ENCODE peak calls at places on chromosome 21, in nine cellular contexts. S, I, L, O, Q, U, H, Y and G are unnamed samples.

GRCh38 chr21:35791541-35792335 is 268.6 kb downstream of the SETD4 start:
- DNase-seq in Q (no peak), U (no peak), S (no peak), Y (no peak), I (no peak), O (no peak), H (no peak), L (no peak), G (no peak)

GRCh38 chr21:38766987-38767722 is 38.6 kb upstream of the ETS2 start:
- DNase-seq in U (no peak), S (no peak), Q (no peak), L (no peak), H (no peak), O (peak), I (no peak), Y (no peak), G (peak)

GRCh38 chr21:41755934-41756773 is 10.7 kb downstream of the RIPK4 start:
- DNase-seq in I (no peak), O (no peak), H (no peak), Y (no peak), S (no peak), Q (no peak), U (no peak), L (no peak), G (no peak)

GRCh38 chr21:8991968-8992621 is 1529.3 kb upstream of the TPTE start:
- DNase-seq in O (peak), H (no peak), S (no peak), I (peak), Q (no peak), U (no peak), Y (no peak), L (no peak), G (no peak)

GRCh38 chr21:18549214-18549905 is 145.8 kb upstream of the TMPRSS15 start:
- DNase-seq in U (no peak), I (no peak), S (no peak), Y (no peak), O (no peak), H (no peak), Q (peak), L (no peak), G (no peak)

GRCh38 chr21:42414066-42414465 is 10.4 kb downstream of the UBASH3A start:
- DNase-seq in U (no peak), Y (no peak), H (no peak), Q (no peak), O (no peak), I (no peak), L (no peak), S (no peak), G (peak)

GRCh38 chr21:35414511-35415139 is 365.5 kb upstream of the RUNX1 start:
- DNase-seq in L (peak), S (no peak), O (no peak), Y (no peak), U (no peak), I (no peak), Q (no peak), H (no peak), G (no peak)

GRCh38 chr21:36059823-36060158 is 535 bp downstream of the SETD4 start:
- DNase-seq in Y (peak), I (peak), Q (no peak), H (peak), O (no peak), L (no peak), S (peak), U (no peak), G (no peak)

GRCh38 chr21:39444406-39445145 is 1.0 kb downstream of the LCA5L start:
- DNase-seq in Q (peak), H (no peak), U (peak), I (no peak), Y (peak), O (peak), S (peak), L (peak), G (peak)

GRCh38 chr21:33268736-33269441 is 2.7 kb downstream of the IL10RB start:
- DNase-seq in U (no peak), H (no peak), S (no peak), Y (peak), L (no peak), O (peak), Q (no peak), I (no peak), G (peak)

GRCh38 chr21:42160950-42161225 is 58.1 kb upstream of the ABCG1 start:
- DNase-seq in Q (no peak), U (no peak), Y (no peak), S (no peak), I (no peak), L (no peak), O (no peak), H (no peak), G (peak)

GRCh38 chr21:33543505-33544129 is 779 bp downstream of the SON start:
- DNase-seq in Y (no peak), O (peak), U (no peak), Q (peak), H (peak), L (no peak), S (peak), I (no peak), G (peak)

GRCh38 chr21:14259669-14260458 is 43.9 kb downstream of the RBM11 start:
- DNase-seq in Y (no peak), H (no peak), S (peak), I (peak), U (peak), Q (peak), O (peak), L (peak), G (no peak)

GRCh38 chr21:41713495-41714281 is 53.2 kb downstream of the RIPK4 start:
- DNase-seq in L (no peak), S (no peak), H (no peak), O (no peak), U (no peak), I (no peak), Q (no peak), Y (no peak), G (no peak)

GRCh38 chr21:35349378-35350080 is 300.4 kb upstream of the RUNX1 start:
- DNase-seq in L (no peak), I (no peak), O (peak), Y (no peak), U (peak), H (no peak), Q (no peak), S (no peak), G (no peak)

GRCh38 chr21:40335689-40336088 is 468.5 kb downstream of the PCP4 start:
- DNase-seq in Q (no peak), Y (no peak), U (no peak), O (no peak), S (no peak), L (peak), H (no peak), I (no peak), G (no peak)

GRCh38 chr21:38918629-38919346 is 113.1 kb downstream of the ETS2 start:
- DNase-seq in S (no peak), O (no peak), U (no peak), Y (no peak), Q (no peak), H (no peak), L (no peak), I (no peak), G (no peak)

GRCh38 chr21:36209626-36210171 is 53.1 kb downstream of the DOP1B start:
- DNase-seq in I (peak), L (peak), S (no peak), H (no peak), Q (peak), Y (peak), O (peak), U (peak), G (peak)

GRCh38 chr21:27359141-27359540 is 392.3 kb upstream of the ADAMTS5 start:
- DNase-seq in U (peak), Q (no peak), Y (no peak), I (no peak), O (no peak), H (no peak), L (no peak), S (no peak), G (no peak)

GRCh38 chr21:35984654-35985366 is 75.5 kb downstream of the SETD4 start:
- DNase-seq in O (no peak), H (no peak), L (peak), I (no peak), Q (no peak), Y (no peak), U (no peak), S (no peak), G (no peak)

GRCh38 chr21:18245493-18245967 is 897 bp downstream of the CHODL start:
- DNase-seq in O (no peak), H (peak), L (no peak), Y (peak), I (no peak), U (no peak), Q (no peak), S (peak), G (no peak)

GRCh38 chr21:22314963-22315362 is 1316.8 kb downstream of the NCAM2 start:
- DNase-seq in I (no peak), H (no peak), L (no peak), U (no peak), O (no peak), Q (no peak), Y (no peak), S (no peak), G (no peak)

GRCh38 chr21:37562920-37563640 is 196.5 kb downstream of the DYRK1A start:
- DNase-seq in U (no peak), O (no peak), H (no peak), S (no peak), L (no peak), Y (peak), Q (no peak), I (no peak), G (no peak)

GRCh38 chr21:37564924-37565529 is 198.5 kb downstream of the DYRK1A start:
- DNase-seq in Y (peak), L (no peak), S (no peak), I (no peak), Q (no peak), U (no peak), H (no peak), O (no peak), G (no peak)

GRCh38 chr21:37565530-37566223 is 199.1 kb downstream of the DYRK1A start:
- DNase-seq in S (no peak), H (no peak), U (peak), O (no peak), Y (no peak), L (no peak), I (no peak), Q (no peak), G (no peak)

GRCh38 chr21:37563641-37564340 is 197.2 kb downstream of the DYRK1A start:
- DNase-seq in Y (peak), H (peak), O (peak), Q (peak), S (no peak), U (peak), I (peak), L (peak), G (peak)

GRCh38 chr21:37564341-37564923 is 197.9 kb downstream of the DYRK1A start:
- DNase-seq in H (no peak), I (peak), S (no peak), U (peak), Q (peak), O (peak), L (peak), Y (peak), G (peak)
- TF ChIP-seq CTCF in H (no peak), I (peak), S (no peak), U (no peak), Q (no peak), O (no peak), L (peak), Y (no peak), G (no peak)

DNA sequence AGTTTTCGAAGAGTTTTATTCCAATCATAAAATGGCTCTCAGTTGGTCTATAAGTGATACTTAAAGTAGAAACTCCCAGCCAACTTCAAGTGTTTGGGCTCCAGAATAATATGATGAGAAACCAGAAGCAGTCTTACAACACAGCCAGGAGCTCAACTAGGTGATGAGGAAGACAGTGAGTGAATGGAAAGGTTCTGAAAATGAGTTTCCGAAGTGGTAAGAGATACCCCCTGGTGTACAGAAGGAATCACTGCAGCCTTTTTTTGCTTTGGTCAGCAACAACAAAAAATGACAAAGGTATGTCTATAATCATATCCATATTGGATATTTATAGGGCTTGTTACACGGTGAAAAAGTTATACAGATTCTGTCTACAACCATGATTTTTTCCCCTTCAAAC is 16.5 kb downstream of the KRTAP19-1 start:
- DNase-seq in I (peak), S (no peak), H (no peak), L (peak), O (peak), Y (no peak), Q (no peak), U (no peak), G (no peak)
- TF ChIP-seq CTCF in I (peak), S (peak), H (peak), L (peak), O (peak), Y (peak), Q (peak), U (peak), G (peak)

DNA sequence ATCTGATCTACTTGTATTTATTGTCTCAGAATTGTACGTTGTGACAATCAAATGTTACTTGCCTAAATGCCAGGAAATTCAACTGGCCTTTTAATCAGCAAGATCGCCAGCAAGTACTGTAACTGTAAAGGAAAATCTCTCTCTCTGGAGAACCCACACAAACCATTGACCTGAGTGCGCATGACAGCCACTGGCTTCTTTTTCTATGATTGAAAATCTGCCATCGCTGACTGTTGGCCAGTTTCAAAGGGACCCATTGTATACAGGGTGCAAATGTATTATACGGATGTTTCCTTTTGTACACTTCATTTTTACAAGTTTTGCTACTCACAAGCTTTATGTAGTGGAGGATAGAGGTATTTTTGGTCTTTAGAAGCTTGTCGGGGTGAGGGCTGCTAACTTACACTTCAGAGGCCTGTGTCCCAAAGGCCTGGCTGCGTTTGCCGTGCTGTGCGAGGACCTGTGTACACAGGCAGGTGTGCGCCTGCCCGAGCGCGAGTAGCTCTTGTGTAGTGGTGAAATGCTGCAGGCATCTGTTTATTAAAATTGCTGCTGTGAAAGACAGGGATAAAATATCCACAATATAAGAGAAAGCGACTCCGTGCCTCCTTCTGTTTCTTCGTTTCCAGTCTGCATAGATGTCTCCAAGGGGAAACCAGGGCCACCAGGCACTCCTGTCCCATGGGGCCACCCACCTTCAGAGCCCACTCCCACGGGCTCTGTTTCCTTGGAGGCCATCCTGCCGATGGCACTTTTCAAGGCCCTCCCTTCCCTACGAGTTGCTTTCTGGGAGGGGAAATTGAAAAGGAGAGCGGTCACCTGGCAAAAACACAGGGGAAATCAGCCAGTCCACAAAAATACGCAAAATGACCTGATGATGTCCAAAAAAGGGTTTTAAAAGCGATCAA is 25.3 kb upstream of the TRAPPC10 start:
- DNase-seq in H (no peak), Y (no peak), L (no peak), O (no peak), I (no peak), U (no peak), S (no peak), Q (no peak), G (no peak)
- TF ChIP-seq CTCF in H (no peak), Y (no peak), L (no peak), O (no peak), I (no peak), U (no peak), S (no peak), Q (no peak), G (no peak)

DNA sequence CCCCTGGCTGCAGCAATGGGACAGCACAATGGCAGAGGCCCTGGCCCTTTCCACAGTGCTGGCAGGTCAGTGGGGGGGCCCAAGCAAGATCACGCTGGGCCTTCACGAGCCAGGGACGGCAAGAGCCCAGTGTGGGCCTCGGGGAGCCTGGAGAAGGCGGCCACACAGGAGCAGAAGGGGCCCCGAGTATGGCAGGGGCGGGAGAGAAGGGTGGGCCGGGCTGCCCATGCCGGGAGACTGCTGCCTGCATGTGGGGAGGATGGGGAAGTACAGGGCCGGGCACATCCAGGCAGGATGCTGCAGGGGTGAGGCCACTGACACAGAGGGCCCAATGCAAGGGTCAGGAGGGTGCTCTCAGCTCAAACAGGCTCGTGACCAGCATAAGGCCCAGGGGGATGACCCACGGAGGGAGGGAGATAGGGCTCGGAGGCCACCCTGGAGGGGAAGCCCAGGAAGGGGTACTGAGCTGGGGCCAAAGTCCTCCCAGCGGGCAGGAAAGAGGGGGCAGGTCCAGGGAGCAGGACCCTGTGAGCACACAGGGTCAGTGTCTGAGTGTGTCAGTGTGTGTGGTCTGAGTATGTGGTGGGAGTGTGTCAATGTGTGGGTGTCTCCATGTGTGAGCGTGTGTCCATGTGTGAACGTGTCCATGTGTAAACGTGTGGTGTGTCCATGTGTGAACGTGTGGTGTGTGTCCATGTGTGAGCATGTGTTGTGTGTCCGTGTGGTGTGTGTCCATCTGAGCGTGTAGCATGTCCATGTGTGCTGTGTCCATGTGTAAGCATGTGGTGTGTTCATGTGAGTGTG is 13.1 kb downstream of the SLC19A1 start:
- DNase-seq in H (no peak), S (no peak), Y (no peak), U (no peak), L (no peak), I (no peak), O (no peak), Q (no peak), G (no peak)
- TF ChIP-seq CTCF in H (no peak), S (no peak), Y (no peak), U (no peak), L (no peak), I (no peak), O (no peak), Q (no peak), G (no peak)